ENCODE peak calls at places on chromosomes 4 and X, in seven cellular contexts. N is HFFc6, L is stomach, H is bronchial epithelial cell, W is pancreas, J is progenitor cell of endocrine pancreas, C is HCT116. R is an unnamed sample.

GRCh38 chrX:138877746-138878145 is 166.2 kb upstream of the FGF13 start:
- DNase-seq in N (no peak), L (no peak), H (peak), W (no peak), J (no peak), C (no peak), R (no peak)

GRCh38 chrX:11412715-11413623 is 119.8 kb downstream of the AMELX start:
- DNase-seq in N (no peak), L (no peak), H (no peak), W (no peak), J (no peak), C (no peak), R (no peak)

GRCh38 chrX:31353095-31353494 is 281.3 kb upstream of the FTHL17 start:
- DNase-seq in N (peak), L (no peak), H (peak), W (no peak), J (no peak), C (no peak), R (no peak)

GRCh38 chrX:105876658-105877057 is 54.3 kb downstream of the NRK start:
- DNase-seq in N (no peak), L (no peak), H (peak), W (no peak), J (no peak), C (peak), R (no peak)

GRCh38 chr4:88137112-88137511 is 21.3 kb downstream of the ABCG2 start:
- DNase-seq in N (peak), L (no peak), H (peak), W (no peak), J (no peak), C (no peak), R (no peak)

GRCh38 chr4:152356428-152357034 is 179.4 kb downstream of the FBXW7 start:
- DNase-seq in N (peak), L (no peak), H (no peak), W (no peak), J (no peak), C (no peak), R (no peak)

GRCh38 chr4:169723207-169723606 is 34.5 kb downstream of the HPF1 start:
- DNase-seq in N (no peak), L (no peak), H (no peak), W (no peak), J (no peak), C (no peak), R (no peak)

GRCh38 chr4:77636902-77637301 is 31.3 kb downstream of the CXCL13 start:
- DNase-seq in N (peak), L (peak), H (peak), W (no peak), J (no peak), C (peak), R (no peak)

GRCh38 chrX:88397551-88397950 is 349.5 kb upstream of the CPXCR1 start:
- DNase-seq in N (no peak), L (no peak), H (no peak), W (no peak), J (no peak), C (no peak), R (no peak)

GRCh38 chr4:55125763-55126541 is 557 bp upstream of the KDR start:
- DNase-seq in N (no peak), L (no peak), H (no peak), W (no peak), J (no peak), C (no peak), R (no peak)

GRCh38 chrX:153903991-153904957 is at the start of gene AVPR2:
- DNase-seq in N (no peak), L (no peak), H (no peak), W (peak), J (no peak), C (no peak), R (no peak)

GRCh38 chr4:187555174-187555573 is 440.4 kb upstream of the ZFP42 start:
- DNase-seq in N (no peak), L (no peak), H (no peak), W (no peak), J (no peak), C (no peak), R (no peak)

GRCh38 chrX:55767100-55767499 is 49.6 kb downstream of the RRAGB start:
- DNase-seq in N (no peak), L (no peak), H (no peak), W (no peak), J (no peak), C (no peak), R (no peak)

GRCh38 chr4:144283496-144283895 is 143.0 kb upstream of the GYPA start:
- DNase-seq in N (no peak), L (no peak), H (no peak), W (no peak), J (no peak), C (no peak), R (no peak)

GRCh38 chr4:121177238-121178137 is 13.4 kb upstream of the TNIP3 start:
- DNase-seq in N (no peak), L (no peak), H (no peak), W (no peak), J (no peak), C (no peak), R (no peak)

GRCh38 chrX:1598021-1598875 is 6.8 kb downstream of the AKAP17A start:
- DNase-seq in N (no peak), L (peak), H (no peak), W (peak), J (no peak), C (no peak), R (peak)

GRCh38 chr4:13857800-13858199 is 230.3 kb upstream of the BOD1L1 start:
- DNase-seq in N (no peak), L (no peak), H (no peak), W (no peak), J (no peak), C (no peak), R (no peak)

GRCh38 chr4:2335729-2336101 is 73.8 kb upstream of the MXD4 start:
- DNase-seq in N (no peak), L (no peak), H (no peak), W (no peak), J (no peak), C (no peak), R (peak)

GRCh38 chr4:57110635-57111546 is 706 bp upstream of the IGFBP7 start:
- DNase-seq in N (peak), L (peak), H (peak), W (no peak), J (no peak), C (no peak), R (peak)

GRCh38 chr4:137283737-137284136 is 248.6 kb downstream of the PCDH18 start:
- DNase-seq in N (peak), L (no peak), H (peak), W (no peak), J (no peak), C (no peak), R (no peak)

GRCh38 chr4:121950680-121951569 is 935 bp downstream of the TRPC3 start:
- DNase-seq in N (no peak), L (peak), H (no peak), W (peak), J (peak), C (no peak), R (peak)

GRCh38 chr4:39562792-39563191 is 35.6 kb upstream of the UGDH start:
- DNase-seq in N (no peak), L (no peak), H (no peak), W (no peak), J (no peak), C (no peak), R (no peak)

GRCh38 chr4:168095776-168096443 is 3.6 kb downstream of the ANXA10 start:
- DNase-seq in N (no peak), L (no peak), H (peak), W (no peak), J (no peak), C (no peak), R (no peak)

GRCh38 chrX:137916090-137916746 is 350.3 kb downstream of the ZIC3 start:
- DNase-seq in N (no peak), L (peak), H (no peak), W (no peak), J (no peak), C (no peak), R (no peak)

GRCh38 chrX:74458738-74459137 is 37.4 kb downstream of the SLC16A2 start:
- DNase-seq in N (peak), L (no peak), H (peak), W (no peak), J (no peak), C (no peak), R (no peak)
- TF ChIP-seq CTCF in N (peak), L (no peak), H (no peak), W (no peak), J (no peak), C (peak), R (no peak)

GRCh38 chrX:71870337-71871098 is 40.1 kb upstream of the NHSL2 start:
- DNase-seq in N (peak), L (no peak), H (no peak), W (no peak), J (peak), C (peak), R (peak)
- TF ChIP-seq CTCF in N (peak), L (no peak), H (peak), W (no peak), J (peak), C (peak), R (no peak)

DNA sequence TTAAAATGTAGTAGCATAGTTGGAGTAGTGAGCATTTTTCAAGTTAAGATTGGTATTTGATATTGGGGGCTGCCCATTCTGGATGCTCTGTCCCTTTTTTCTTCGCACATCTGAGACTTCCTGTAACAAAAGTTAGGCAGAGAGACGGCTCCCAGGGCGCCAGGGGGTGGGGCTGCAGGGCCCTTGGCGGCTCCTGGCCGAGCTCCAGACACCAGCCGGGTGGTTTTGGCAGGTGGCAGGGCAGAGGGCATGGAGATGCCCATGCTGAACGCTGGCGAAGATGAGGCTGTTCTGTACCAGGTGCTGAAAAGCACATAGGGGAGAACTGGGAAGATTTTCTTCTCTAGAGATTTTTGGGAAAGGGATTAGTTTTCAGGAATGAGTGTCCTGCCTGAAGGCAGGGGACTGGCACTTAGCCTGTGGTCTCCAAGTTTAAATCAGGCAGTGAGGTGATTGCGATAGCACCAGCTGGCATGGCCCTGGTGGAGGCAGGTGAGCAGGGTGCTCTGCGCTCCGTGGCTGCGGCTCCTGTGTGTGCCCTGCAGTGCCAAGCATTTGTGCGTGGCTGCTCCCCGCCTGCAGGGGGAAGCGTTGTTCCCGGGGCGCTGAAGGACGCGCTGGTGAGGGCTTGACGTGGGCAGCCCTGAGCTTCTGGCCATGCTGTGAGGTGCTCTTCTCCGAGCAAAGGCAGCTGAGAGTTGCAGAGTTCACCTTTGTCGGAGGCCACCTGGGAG is 23.6 kb upstream of the HGFAC start:
- DNase-seq in N (no peak), L (no peak), H (no peak), W (no peak), J (no peak), C (no peak), R (no peak)
- TF ChIP-seq CTCF in N (peak), L (no peak), H (peak), W (no peak), J (peak), C (peak), R (no peak)

GRCh38 chrX:148535639-148536038 is 35.2 kb downstream of the AFF2 start:
- DNase-seq in N (no peak), L (no peak), H (no peak), W (no peak), J (no peak), C (no peak), R (no peak)

DNA sequence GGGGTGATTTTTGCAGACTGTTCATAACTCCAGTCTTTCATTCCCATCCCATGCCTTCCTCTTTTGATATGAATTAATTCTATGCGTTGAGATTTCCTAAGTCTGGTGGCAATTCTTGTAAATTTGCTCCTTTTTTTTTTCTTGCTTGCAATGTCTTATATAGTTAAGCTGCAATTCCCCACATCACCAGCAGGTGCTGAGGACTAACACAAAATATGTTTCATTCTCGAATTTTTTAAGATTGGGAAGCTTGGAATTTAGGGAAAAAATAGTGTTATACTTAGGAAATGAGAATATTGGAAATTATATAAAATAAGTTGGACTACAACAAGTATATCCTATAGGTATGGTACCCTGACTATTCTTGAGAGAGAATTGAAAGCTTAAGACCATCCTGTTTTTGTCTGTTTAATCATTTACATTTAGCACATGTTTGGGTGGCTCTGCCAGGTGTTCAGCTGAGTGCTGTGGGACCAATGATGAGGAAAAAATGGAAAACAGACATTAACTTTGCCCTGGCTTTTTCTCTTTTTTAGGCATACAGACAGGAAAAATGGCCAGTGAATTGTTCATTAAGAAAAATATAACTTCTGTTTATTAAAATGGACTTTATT is 30.2 kb downstream of the AFF2 start:
- DNase-seq in N (no peak), L (no peak), H (peak), W (no peak), J (no peak), C (no peak), R (no peak)
- TF ChIP-seq CTCF in N (peak), L (no peak), H (peak), W (peak), J (peak), C (peak), R (peak)

GRCh38 chrX:68719181-68719903 is 71.9 kb downstream of the STARD8 start:
- DNase-seq in N (no peak), L (peak), H (no peak), W (no peak), J (no peak), C (no peak), R (no peak)

GRCh38 chrX:68718443-68718820 is 71.0 kb downstream of the STARD8 start:
- DNase-seq in N (no peak), L (peak), H (no peak), W (no peak), J (no peak), C (no peak), R (no peak)

GRCh38 chrX:68721546-68721945 is 74.1 kb downstream of the STARD8 start:
- DNase-seq in N (no peak), L (peak), H (no peak), W (no peak), J (no peak), C (no peak), R (no peak)

GRCh38 chrX:68720851-68721250 is 73.4 kb downstream of the STARD8 start:
- DNase-seq in N (no peak), L (no peak), H (no peak), W (no peak), J (no peak), C (no peak), R (no peak)

GRCh38 chrX:68719904-68720614 is 72.6 kb downstream of the STARD8 start:
- DNase-seq in N (no peak), L (peak), H (no peak), W (no peak), J (no peak), C (no peak), R (no peak)
- TF ChIP-seq CTCF in N (peak), L (no peak), H (peak), W (no peak), J (peak), C (peak), R (no peak)

DNA sequence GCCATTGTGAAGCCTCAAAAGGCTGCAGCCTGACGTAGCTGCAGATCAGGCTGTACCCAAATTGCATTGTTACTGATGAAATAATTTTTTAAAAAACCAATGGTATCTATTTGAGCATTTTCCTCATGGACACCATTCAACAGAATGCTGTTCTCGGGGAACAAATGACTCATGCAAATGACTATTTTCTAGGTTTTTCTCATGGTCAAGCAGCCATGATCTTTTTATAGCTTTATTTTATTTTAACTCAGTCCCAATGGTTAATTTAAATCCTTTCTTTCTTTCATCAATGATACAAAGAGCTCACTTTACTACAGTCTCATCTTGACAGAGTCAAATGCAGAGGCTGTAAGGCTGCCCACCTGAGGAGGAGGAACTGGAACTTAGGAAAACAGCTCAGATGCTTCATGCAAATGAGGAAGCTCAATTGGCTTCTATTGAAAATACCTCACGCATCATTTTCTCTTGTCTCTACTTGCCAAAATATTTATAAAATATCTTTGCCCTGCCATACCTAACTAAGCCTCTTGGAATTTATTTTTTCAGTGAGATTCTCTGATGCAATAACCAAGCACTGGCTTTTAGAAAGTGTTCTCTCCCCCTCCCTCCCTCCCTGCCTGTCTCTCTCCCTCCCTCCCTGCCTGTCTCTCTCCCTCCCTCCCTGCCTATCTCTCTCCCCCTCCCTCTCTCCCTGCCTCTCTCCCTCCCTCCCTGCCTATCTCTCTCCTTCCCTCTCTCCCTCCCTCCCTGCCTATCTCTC is 81.0 kb downstream of the SORBS2 start:
- DNase-seq in N (peak), L (no peak), H (peak), W (no peak), J (no peak), C (no peak), R (no peak)
- TF ChIP-seq CTCF in N (peak), L (no peak), H (no peak), W (no peak), J (no peak), C (no peak), R (no peak)

DNA sequence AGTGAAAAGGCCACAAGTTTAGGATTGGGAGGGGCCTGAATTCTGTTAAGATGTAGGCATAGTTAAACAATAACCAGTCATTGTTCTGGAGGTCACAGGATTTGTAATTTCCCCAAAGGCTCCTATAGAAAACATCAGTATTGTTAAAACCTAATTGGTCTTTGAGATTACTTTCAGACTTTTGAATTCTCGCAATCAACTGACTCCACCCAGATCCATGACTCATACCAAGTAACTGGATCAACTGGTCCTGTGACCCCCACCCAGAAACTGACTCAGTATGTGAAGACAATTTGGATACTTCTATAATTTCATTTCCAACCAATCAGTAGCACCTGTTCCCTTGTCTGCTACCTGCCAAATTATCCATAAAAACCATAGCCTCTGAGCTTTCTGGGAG is 28.4 kb downstream of the MAGEB16 start:
- DNase-seq in N (no peak), L (no peak), H (peak), W (no peak), J (no peak), C (no peak), R (no peak)
- TF ChIP-seq CTCF in N (no peak), L (no peak), H (no peak), W (no peak), J (no peak), C (no peak), R (no peak)